ENCODE peak calls at places on chromosomes 16 and 17, in ten cellular contexts. One of them, this sample, is unnamed. For H3K4me1, the result is how much of the 10 kb centered on the place peaks cover.

GRCh38 chr17:35773674-35774425 is 13.2 kb downstream of the C17orf50 start:
- DNase-seq in fibroblast of lung: peak
- DNase-seq in Panc1: no peak
- DNase-seq in uterus: no peak
- DNase-seq in transverse colon: no peak
- DNase-seq in esophagus muscularis mucosa: no peak
- DNase-seq in neural progenitor cell: no peak
- DNase-seq in prostate gland: no peak
- DNase-seq in tibial artery: no peak
- DNase-seq in OCI-LY7: no peak
- DNase-seq in this sample: no peak

GRCh38 chr17:82092995-82093751 is 4.9 kb downstream of the FASN start:
- DNase-seq in fibroblast of lung: no peak
- DNase-seq in Panc1: no peak
- DNase-seq in uterus: no peak
- DNase-seq in transverse colon: no peak
- DNase-seq in esophagus muscularis mucosa: no peak
- DNase-seq in neural progenitor cell: no peak
- DNase-seq in prostate gland: no peak
- DNase-seq in tibial artery: no peak
- DNase-seq in OCI-LY7: no peak
- DNase-seq in this sample: no peak

GRCh38 chr17:52106638-52107261 is 51.8 kb downstream of the CA10 start:
- DNase-seq in fibroblast of lung: peak
- DNase-seq in Panc1: peak
- DNase-seq in uterus: peak
- DNase-seq in transverse colon: peak
- DNase-seq in esophagus muscularis mucosa: no peak
- DNase-seq in neural progenitor cell: peak
- DNase-seq in prostate gland: peak
- DNase-seq in tibial artery: peak
- DNase-seq in OCI-LY7: peak
- DNase-seq in this sample: peak

GRCh38 chr17:82080789-82081464 is 15.3 kb upstream of the DUS1L start:
- DNase-seq in fibroblast of lung: no peak
- DNase-seq in Panc1: no peak
- DNase-seq in uterus: no peak
- DNase-seq in transverse colon: no peak
- DNase-seq in esophagus muscularis mucosa: no peak
- DNase-seq in neural progenitor cell: no peak
- DNase-seq in prostate gland: no peak
- DNase-seq in tibial artery: no peak
- DNase-seq in OCI-LY7: no peak
- DNase-seq in this sample: no peak

GRCh38 chr17:76566988-76567431 is 18.6 kb downstream of the ST6GALNAC2 start:
- DNase-seq in fibroblast of lung: no peak
- DNase-seq in Panc1: no peak
- DNase-seq in uterus: no peak
- DNase-seq in transverse colon: no peak
- DNase-seq in esophagus muscularis mucosa: no peak
- DNase-seq in neural progenitor cell: no peak
- DNase-seq in prostate gland: no peak
- DNase-seq in tibial artery: no peak
- DNase-seq in OCI-LY7: peak
- DNase-seq in this sample: no peak

GRCh38 chr17:7079581-7080444 is at the start of gene CLEC10A:
- DNase-seq in fibroblast of lung: no peak
- DNase-seq in Panc1: no peak
- DNase-seq in uterus: no peak
- DNase-seq in transverse colon: no peak
- DNase-seq in esophagus muscularis mucosa: no peak
- DNase-seq in neural progenitor cell: no peak
- DNase-seq in prostate gland: no peak
- DNase-seq in tibial artery: peak
- DNase-seq in OCI-LY7: no peak
- DNase-seq in this sample: no peak

GRCh38 chr16:9900576-9900975 is 281.7 kb downstream of the GRIN2A start:
- DNase-seq in fibroblast of lung: no peak
- DNase-seq in Panc1: no peak
- DNase-seq in uterus: no peak
- DNase-seq in transverse colon: no peak
- DNase-seq in esophagus muscularis mucosa: peak
- DNase-seq in neural progenitor cell: no peak
- DNase-seq in prostate gland: no peak
- DNase-seq in tibial artery: no peak
- DNase-seq in OCI-LY7: no peak
- DNase-seq in this sample: no peak

GRCh38 chr17:6446516-6447100 is 2.4 kb downstream of the PIMREG start:
- DNase-seq in fibroblast of lung: no peak
- DNase-seq in Panc1: no peak
- DNase-seq in uterus: no peak
- DNase-seq in transverse colon: no peak
- DNase-seq in esophagus muscularis mucosa: no peak
- DNase-seq in neural progenitor cell: no peak
- DNase-seq in prostate gland: no peak
- DNase-seq in tibial artery: no peak
- DNase-seq in OCI-LY7: no peak
- DNase-seq in this sample: no peak

GRCh38 chr17:30243002-30243401 is 7.5 kb upstream of the SLC6A4 start:
- DNase-seq in fibroblast of lung: no peak
- DNase-seq in Panc1: no peak
- DNase-seq in uterus: no peak
- DNase-seq in transverse colon: no peak
- DNase-seq in esophagus muscularis mucosa: no peak
- DNase-seq in neural progenitor cell: no peak
- DNase-seq in prostate gland: no peak
- DNase-seq in tibial artery: no peak
- DNase-seq in OCI-LY7: no peak
- DNase-seq in this sample: no peak

GRCh38 chr17:13410874-13411273 is 190.9 kb downstream of the HS3ST3A1 start:
- DNase-seq in fibroblast of lung: peak
- DNase-seq in Panc1: no peak
- DNase-seq in uterus: peak
- DNase-seq in transverse colon: no peak
- DNase-seq in esophagus muscularis mucosa: no peak
- DNase-seq in neural progenitor cell: no peak
- DNase-seq in prostate gland: peak
- DNase-seq in tibial artery: no peak
- DNase-seq in OCI-LY7: no peak
- DNase-seq in this sample: no peak

GRCh38 chr16:10933865-10934264 is 8.4 kb downstream of the DEXI start:
- DNase-seq in fibroblast of lung: no peak
- DNase-seq in Panc1: no peak
- DNase-seq in uterus: no peak
- DNase-seq in transverse colon: no peak
- DNase-seq in esophagus muscularis mucosa: no peak
- DNase-seq in neural progenitor cell: no peak
- DNase-seq in prostate gland: no peak
- DNase-seq in tibial artery: no peak
- DNase-seq in OCI-LY7: no peak
- DNase-seq in this sample: no peak

GRCh38 chr17:10304758-10305300 is 68.0 kb downstream of the MYH13 start:
- DNase-seq in fibroblast of lung: no peak
- DNase-seq in Panc1: no peak
- DNase-seq in uterus: no peak
- DNase-seq in transverse colon: no peak
- DNase-seq in esophagus muscularis mucosa: no peak
- DNase-seq in neural progenitor cell: no peak
- DNase-seq in prostate gland: no peak
- DNase-seq in tibial artery: no peak
- DNase-seq in OCI-LY7: no peak
- DNase-seq in this sample: no peak

GRCh38 chr17:10305336-10306096 is 67.3 kb downstream of the MYH13 start:
- DNase-seq in fibroblast of lung: no peak
- DNase-seq in Panc1: no peak
- DNase-seq in uterus: no peak
- DNase-seq in transverse colon: no peak
- DNase-seq in esophagus muscularis mucosa: no peak
- DNase-seq in neural progenitor cell: no peak
- DNase-seq in prostate gland: no peak
- DNase-seq in tibial artery: no peak
- DNase-seq in OCI-LY7: no peak
- DNase-seq in this sample: no peak

GRCh38 chr17:10311131-10311530 is 61.7 kb downstream of the MYH13 start:
- DNase-seq in fibroblast of lung: no peak
- DNase-seq in Panc1: no peak
- DNase-seq in uterus: no peak
- DNase-seq in transverse colon: no peak
- DNase-seq in esophagus muscularis mucosa: no peak
- DNase-seq in neural progenitor cell: no peak
- DNase-seq in prostate gland: no peak
- DNase-seq in tibial artery: no peak
- DNase-seq in OCI-LY7: no peak
- DNase-seq in this sample: no peak

GRCh38 chr17:10313037-10313672 is 59.7 kb downstream of the MYH13 start:
- DNase-seq in fibroblast of lung: no peak
- DNase-seq in Panc1: no peak
- DNase-seq in uterus: no peak
- DNase-seq in transverse colon: no peak
- DNase-seq in esophagus muscularis mucosa: no peak
- DNase-seq in neural progenitor cell: no peak
- DNase-seq in prostate gland: no peak
- DNase-seq in tibial artery: no peak
- DNase-seq in OCI-LY7: no peak
- DNase-seq in this sample: no peak

DNA sequence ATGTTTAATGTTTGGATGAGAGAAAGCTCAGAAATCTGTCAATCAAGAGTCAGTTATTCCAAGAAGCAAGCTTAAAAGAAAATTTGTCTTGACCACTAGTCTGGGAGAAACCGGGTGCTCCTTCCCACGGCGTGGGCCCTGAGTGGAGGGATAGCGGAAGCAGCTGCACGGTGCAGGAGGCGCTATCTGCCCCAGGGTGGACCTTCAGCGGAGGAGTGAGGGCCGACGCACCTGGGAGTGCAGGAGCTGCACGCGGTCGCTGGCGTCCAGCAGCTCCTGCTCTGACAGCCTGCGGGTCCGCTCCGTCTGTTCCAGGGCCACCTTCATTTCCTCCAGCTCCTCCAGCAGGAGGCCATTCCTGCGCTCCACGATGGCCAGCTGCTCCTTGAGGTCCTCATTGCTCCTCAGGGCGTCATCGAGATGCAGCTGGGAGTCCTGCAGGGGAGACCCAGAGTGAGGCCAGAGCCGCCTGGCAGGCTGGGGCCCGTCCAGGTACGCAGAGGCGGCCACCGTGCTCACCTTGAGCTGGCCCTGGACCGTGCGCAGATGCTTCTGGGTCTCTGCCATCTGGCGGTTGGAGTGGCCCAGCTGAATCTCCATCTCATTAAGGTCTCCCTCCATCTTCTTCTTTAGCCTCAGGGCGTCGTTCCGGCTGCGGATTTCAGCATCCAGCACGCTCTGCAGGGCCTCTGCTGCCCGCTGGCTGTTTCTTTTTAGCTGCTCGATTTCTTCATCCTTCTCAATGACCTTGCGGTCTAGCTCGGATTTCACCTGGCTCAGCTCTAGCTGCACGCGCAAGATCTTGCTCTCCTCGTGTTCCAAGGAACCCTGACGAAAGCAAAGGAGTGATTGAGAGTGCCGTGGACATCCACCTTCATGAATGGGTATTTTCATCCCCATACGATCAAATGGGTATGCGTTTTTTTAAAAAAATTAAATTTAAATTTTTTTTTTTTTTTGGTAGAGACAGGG is 63.5 kb downstream of the MYH13 start:
- DNase-seq in fibroblast of lung: no peak
- DNase-seq in Panc1: no peak
- DNase-seq in uterus: no peak
- DNase-seq in transverse colon: no peak
- DNase-seq in esophagus muscularis mucosa: no peak
- DNase-seq in neural progenitor cell: no peak
- DNase-seq in prostate gland: no peak
- DNase-seq in tibial artery: no peak
- DNase-seq in OCI-LY7: no peak
- DNase-seq in this sample: no peak
- H3K4me1 ChIP-seq in fibroblast of lung: under half
- H3K4me1 ChIP-seq in Panc1: under half
- H3K4me1 ChIP-seq in uterus: under half
- H3K4me1 ChIP-seq in transverse colon: under half
- H3K4me1 ChIP-seq in esophagus muscularis mucosa: under half
- H3K4me1 ChIP-seq in neural progenitor cell: under half
- H3K4me1 ChIP-seq in prostate gland: under half
- H3K4me1 ChIP-seq in tibial artery: under half
- H3K4me1 ChIP-seq in OCI-LY7: under half
- H3K4me1 ChIP-seq in this sample: under half

GRCh38 chr16:28591355-28591754 is 5.5 kb downstream of the SULT1A2 start:
- DNase-seq in fibroblast of lung: no peak
- DNase-seq in Panc1: no peak
- DNase-seq in uterus: no peak
- DNase-seq in transverse colon: no peak
- DNase-seq in esophagus muscularis mucosa: no peak
- DNase-seq in neural progenitor cell: no peak
- DNase-seq in prostate gland: no peak
- DNase-seq in tibial artery: no peak
- DNase-seq in OCI-LY7: no peak
- DNase-seq in this sample: no peak
- H3K4me1 ChIP-seq in fibroblast of lung: under half
- H3K4me1 ChIP-seq in Panc1: under half
- H3K4me1 ChIP-seq in uterus: under half
- H3K4me1 ChIP-seq in transverse colon: under half
- H3K4me1 ChIP-seq in esophagus muscularis mucosa: under half
- H3K4me1 ChIP-seq in neural progenitor cell: under half
- H3K4me1 ChIP-seq in prostate gland: under half
- H3K4me1 ChIP-seq in tibial artery: under half
- H3K4me1 ChIP-seq in OCI-LY7: under half
- H3K4me1 ChIP-seq in this sample: under half

GRCh38 chr17:59786213-59786535 is 78.7 kb downstream of the VMP1 start:
- DNase-seq in fibroblast of lung: no peak
- DNase-seq in Panc1: no peak
- DNase-seq in uterus: no peak
- DNase-seq in transverse colon: no peak
- DNase-seq in esophagus muscularis mucosa: no peak
- DNase-seq in neural progenitor cell: no peak
- DNase-seq in prostate gland: no peak
- DNase-seq in tibial artery: no peak
- DNase-seq in OCI-LY7: no peak
- DNase-seq in this sample: no peak
- H3K4me1 ChIP-seq in fibroblast of lung: under half
- H3K4me1 ChIP-seq in Panc1: half or more
- H3K4me1 ChIP-seq in uterus: under half
- H3K4me1 ChIP-seq in transverse colon: half or more
- H3K4me1 ChIP-seq in esophagus muscularis mucosa: half or more
- H3K4me1 ChIP-seq in neural progenitor cell: under half
- H3K4me1 ChIP-seq in prostate gland: under half
- H3K4me1 ChIP-seq in tibial artery: under half
- H3K4me1 ChIP-seq in OCI-LY7: half or more
- H3K4me1 ChIP-seq in this sample: half or more

DNA sequence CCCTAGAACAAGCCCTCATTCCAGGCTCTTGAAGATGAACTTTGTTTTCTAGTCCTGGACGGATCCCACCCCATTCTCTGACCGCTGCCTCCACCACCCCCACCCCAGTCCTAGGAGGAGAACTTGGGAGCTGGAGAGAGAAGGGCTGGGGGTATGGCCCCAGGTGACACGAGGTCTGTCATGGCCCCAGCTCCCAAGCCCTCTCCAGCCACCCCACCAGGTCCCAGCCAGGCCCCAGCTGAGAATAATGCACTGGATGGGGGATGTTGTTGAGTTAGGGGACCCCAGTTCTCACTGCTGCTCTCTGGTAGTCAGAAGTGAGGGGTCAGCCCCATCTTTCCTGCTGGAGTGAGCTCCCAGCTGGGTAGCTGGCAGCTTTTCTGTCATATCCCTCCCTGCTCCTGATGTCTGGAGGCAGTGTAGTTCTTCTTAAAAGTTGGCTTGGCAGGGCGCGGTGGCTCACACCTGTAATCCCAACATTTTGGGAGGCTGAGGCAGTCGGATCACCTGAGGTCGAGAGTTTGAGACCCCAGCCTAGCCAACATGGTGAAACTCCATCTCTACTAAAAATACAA is 4.6 kb upstream of the COL1A1 start:
- DNase-seq in fibroblast of lung: no peak
- DNase-seq in Panc1: no peak
- DNase-seq in uterus: peak
- DNase-seq in transverse colon: no peak
- DNase-seq in esophagus muscularis mucosa: no peak
- DNase-seq in neural progenitor cell: no peak
- DNase-seq in prostate gland: no peak
- DNase-seq in tibial artery: no peak
- DNase-seq in OCI-LY7: no peak
- DNase-seq in this sample: peak
- H3K4me1 ChIP-seq in fibroblast of lung: half or more
- H3K4me1 ChIP-seq in Panc1: under half
- H3K4me1 ChIP-seq in uterus: under half
- H3K4me1 ChIP-seq in transverse colon: half or more
- H3K4me1 ChIP-seq in esophagus muscularis mucosa: half or more
- H3K4me1 ChIP-seq in neural progenitor cell: under half
- H3K4me1 ChIP-seq in prostate gland: under half
- H3K4me1 ChIP-seq in tibial artery: half or more
- H3K4me1 ChIP-seq in OCI-LY7: under half
- H3K4me1 ChIP-seq in this sample: half or more